ENCODE peak calls at places on chromosomes 5 and 9, in nine cellular contexts. One of them, this sample, is unnamed.

GRCh38 chr5:139371482-139372435 is 11.3 kb downstream of the SLC23A1 start:
- DNase-seq in heart right ventricle: no peak
- DNase-seq in CD4-positive, alpha-beta T cell: no peak
- DNase-seq in adrenal gland: peak
- DNase-seq in uterus: no peak
- DNase-seq in mucosa of descending colon: no peak
- DNase-seq in HL-60: no peak
- DNase-seq in HFFc6: no peak
- DNase-seq in fibroblast of lung: no peak
- DNase-seq in this sample: no peak

GRCh38 chr9:111743275-111743674 is 51.5 kb downstream of the SHOC1 start:
- DNase-seq in heart right ventricle: no peak
- DNase-seq in CD4-positive, alpha-beta T cell: no peak
- DNase-seq in adrenal gland: no peak
- DNase-seq in uterus: no peak
- DNase-seq in mucosa of descending colon: no peak
- DNase-seq in HL-60: no peak
- DNase-seq in HFFc6: peak
- DNase-seq in fibroblast of lung: peak
- DNase-seq in this sample: peak

GRCh38 chr9:129414377-129415021 is 206.4 kb downstream of the C9orf50 start:
- DNase-seq in heart right ventricle: peak
- DNase-seq in CD4-positive, alpha-beta T cell: peak
- DNase-seq in adrenal gland: no peak
- DNase-seq in uterus: peak
- DNase-seq in mucosa of descending colon: peak
- DNase-seq in HL-60: peak
- DNase-seq in HFFc6: peak
- DNase-seq in fibroblast of lung: peak
- DNase-seq in this sample: peak

GRCh38 chr5:136089804-136090203 is 42.8 kb upstream of the SMAD5 start:
- DNase-seq in heart right ventricle: no peak
- DNase-seq in CD4-positive, alpha-beta T cell: no peak
- DNase-seq in adrenal gland: peak
- DNase-seq in uterus: peak
- DNase-seq in mucosa of descending colon: no peak
- DNase-seq in HL-60: no peak
- DNase-seq in HFFc6: no peak
- DNase-seq in fibroblast of lung: no peak
- DNase-seq in this sample: no peak

GRCh38 chr5:123538670-123539459 is 26.9 kb downstream of the CSNK1G3 start:
- DNase-seq in heart right ventricle: no peak
- DNase-seq in CD4-positive, alpha-beta T cell: no peak
- DNase-seq in adrenal gland: no peak
- DNase-seq in uterus: no peak
- DNase-seq in mucosa of descending colon: no peak
- DNase-seq in HL-60: no peak
- DNase-seq in HFFc6: no peak
- DNase-seq in fibroblast of lung: no peak
- DNase-seq in this sample: peak

GRCh38 chr5:27511061-27511460 is 472.7 kb upstream of the CDH9 start:
- DNase-seq in heart right ventricle: no peak
- DNase-seq in CD4-positive, alpha-beta T cell: no peak
- DNase-seq in adrenal gland: no peak
- DNase-seq in uterus: no peak
- DNase-seq in mucosa of descending colon: no peak
- DNase-seq in HL-60: no peak
- DNase-seq in HFFc6: no peak
- DNase-seq in fibroblast of lung: no peak
- DNase-seq in this sample: no peak

GRCh38 chr9:116152941-116153764 is 438 bp upstream of the PAPPA start:
- DNase-seq in heart right ventricle: no peak
- DNase-seq in CD4-positive, alpha-beta T cell: no peak
- DNase-seq in adrenal gland: peak
- DNase-seq in uterus: peak
- DNase-seq in mucosa of descending colon: no peak
- DNase-seq in HL-60: no peak
- DNase-seq in HFFc6: peak
- DNase-seq in fibroblast of lung: peak
- DNase-seq in this sample: peak

GRCh38 chr5:76701298-76701697 is 14.6 kb upstream of the F2R start:
- DNase-seq in heart right ventricle: no peak
- DNase-seq in CD4-positive, alpha-beta T cell: no peak
- DNase-seq in adrenal gland: peak
- DNase-seq in uterus: no peak
- DNase-seq in mucosa of descending colon: no peak
- DNase-seq in HL-60: no peak
- DNase-seq in HFFc6: peak
- DNase-seq in fibroblast of lung: peak
- DNase-seq in this sample: peak

GRCh38 chr9:89116064-89116817 is 62.4 kb downstream of the SHC3 start:
- DNase-seq in heart right ventricle: no peak
- DNase-seq in CD4-positive, alpha-beta T cell: no peak
- DNase-seq in adrenal gland: no peak
- DNase-seq in uterus: no peak
- DNase-seq in mucosa of descending colon: no peak
- DNase-seq in HL-60: no peak
- DNase-seq in HFFc6: peak
- DNase-seq in fibroblast of lung: peak
- DNase-seq in this sample: peak

GRCh38 chr5:617896-618295 is 5.8 kb downstream of the CEP72 start:
- DNase-seq in heart right ventricle: no peak
- DNase-seq in CD4-positive, alpha-beta T cell: no peak
- DNase-seq in adrenal gland: no peak
- DNase-seq in uterus: no peak
- DNase-seq in mucosa of descending colon: peak
- DNase-seq in HL-60: no peak
- DNase-seq in HFFc6: no peak
- DNase-seq in fibroblast of lung: no peak
- DNase-seq in this sample: no peak

GRCh38 chr9:113261917-113262671 is 13.3 kb downstream of the CDC26 start:
- DNase-seq in heart right ventricle: no peak
- DNase-seq in CD4-positive, alpha-beta T cell: no peak
- DNase-seq in adrenal gland: no peak
- DNase-seq in uterus: no peak
- DNase-seq in mucosa of descending colon: no peak
- DNase-seq in HL-60: no peak
- DNase-seq in HFFc6: peak
- DNase-seq in fibroblast of lung: no peak
- DNase-seq in this sample: no peak

GRCh38 chr5:132429451-132430440 is 60.2 kb downstream of the SLC22A5 start:
- DNase-seq in heart right ventricle: no peak
- DNase-seq in CD4-positive, alpha-beta T cell: no peak
- DNase-seq in adrenal gland: peak
- DNase-seq in uterus: no peak
- DNase-seq in mucosa of descending colon: no peak
- DNase-seq in HL-60: no peak
- DNase-seq in HFFc6: no peak
- DNase-seq in fibroblast of lung: no peak
- DNase-seq in this sample: no peak

GRCh38 chr9:136311433-136312375 is 7.8 kb upstream of the CCDC187 start:
- DNase-seq in heart right ventricle: peak
- DNase-seq in CD4-positive, alpha-beta T cell: no peak
- DNase-seq in adrenal gland: no peak
- DNase-seq in uterus: no peak
- DNase-seq in mucosa of descending colon: peak
- DNase-seq in HL-60: peak
- DNase-seq in HFFc6: no peak
- DNase-seq in fibroblast of lung: no peak
- DNase-seq in this sample: no peak

GRCh38 chr9:38681747-38682227 is 38.1 kb downstream of the FAM240B start:
- DNase-seq in heart right ventricle: no peak
- DNase-seq in CD4-positive, alpha-beta T cell: no peak
- DNase-seq in adrenal gland: no peak
- DNase-seq in uterus: no peak
- DNase-seq in mucosa of descending colon: no peak
- DNase-seq in HL-60: no peak
- DNase-seq in HFFc6: peak
- DNase-seq in fibroblast of lung: peak
- DNase-seq in this sample: peak

GRCh38 chr9:136119259-136120118 is 814 bp upstream of the TMEM250 start:
- DNase-seq in heart right ventricle: no peak
- DNase-seq in CD4-positive, alpha-beta T cell: no peak
- DNase-seq in adrenal gland: peak
- DNase-seq in uterus: no peak
- DNase-seq in mucosa of descending colon: peak
- DNase-seq in HL-60: no peak
- DNase-seq in HFFc6: peak
- DNase-seq in fibroblast of lung: no peak
- DNase-seq in this sample: no peak

GRCh38 chr5:14036514-14036913 is 92.0 kb upstream of the DNAH5 start:
- DNase-seq in heart right ventricle: no peak
- DNase-seq in CD4-positive, alpha-beta T cell: no peak
- DNase-seq in adrenal gland: no peak
- DNase-seq in uterus: no peak
- DNase-seq in mucosa of descending colon: no peak
- DNase-seq in HL-60: no peak
- DNase-seq in HFFc6: peak
- DNase-seq in fibroblast of lung: peak
- DNase-seq in this sample: peak

GRCh38 chr9:5773324-5773999 is 59.5 kb downstream of the ERMP1 start:
- DNase-seq in heart right ventricle: no peak
- DNase-seq in CD4-positive, alpha-beta T cell: no peak
- DNase-seq in adrenal gland: no peak
- DNase-seq in uterus: no peak
- DNase-seq in mucosa of descending colon: no peak
- DNase-seq in HL-60: no peak
- DNase-seq in HFFc6: no peak
- DNase-seq in fibroblast of lung: no peak
- DNase-seq in this sample: no peak
- TF ChIP-seq CTCF in heart right ventricle: no peak
- TF ChIP-seq CTCF in CD4-positive, alpha-beta T cell: no peak
- TF ChIP-seq CTCF in adrenal gland: no peak
- TF ChIP-seq CTCF in uterus: no peak
- TF ChIP-seq CTCF in mucosa of descending colon: no peak
- TF ChIP-seq CTCF in HL-60: no peak
- TF ChIP-seq CTCF in HFFc6: peak
- TF ChIP-seq CTCF in fibroblast of lung: no peak
- TF ChIP-seq CTCF in this sample: peak

GRCh38 chr5:147633173-147633572 is 123.3 kb upstream of the DPYSL3 start:
- DNase-seq in heart right ventricle: no peak
- DNase-seq in CD4-positive, alpha-beta T cell: no peak
- DNase-seq in adrenal gland: no peak
- DNase-seq in uterus: no peak
- DNase-seq in mucosa of descending colon: no peak
- DNase-seq in HL-60: no peak
- DNase-seq in HFFc6: no peak
- DNase-seq in fibroblast of lung: no peak
- DNase-seq in this sample: no peak

GRCh38 chr5:147631428-147631985 is 121.6 kb upstream of the DPYSL3 start:
- DNase-seq in heart right ventricle: no peak
- DNase-seq in CD4-positive, alpha-beta T cell: no peak
- DNase-seq in adrenal gland: no peak
- DNase-seq in uterus: no peak
- DNase-seq in mucosa of descending colon: no peak
- DNase-seq in HL-60: no peak
- DNase-seq in HFFc6: no peak
- DNase-seq in fibroblast of lung: no peak
- DNase-seq in this sample: no peak

GRCh38 chr5:147636585-147636984 is 126.7 kb upstream of the DPYSL3 start:
- DNase-seq in heart right ventricle: no peak
- DNase-seq in CD4-positive, alpha-beta T cell: no peak
- DNase-seq in adrenal gland: no peak
- DNase-seq in uterus: no peak
- DNase-seq in mucosa of descending colon: no peak
- DNase-seq in HL-60: no peak
- DNase-seq in HFFc6: no peak
- DNase-seq in fibroblast of lung: no peak
- DNase-seq in this sample: no peak

GRCh38 chr5:147639303-147639702 is 129.4 kb upstream of the DPYSL3 start:
- DNase-seq in heart right ventricle: no peak
- DNase-seq in CD4-positive, alpha-beta T cell: no peak
- DNase-seq in adrenal gland: no peak
- DNase-seq in uterus: no peak
- DNase-seq in mucosa of descending colon: no peak
- DNase-seq in HL-60: no peak
- DNase-seq in HFFc6: no peak
- DNase-seq in fibroblast of lung: no peak
- DNase-seq in this sample: no peak

GRCh38 chr5:147635882-147636531 is 126.1 kb upstream of the DPYSL3 start:
- DNase-seq in heart right ventricle: no peak
- DNase-seq in CD4-positive, alpha-beta T cell: no peak
- DNase-seq in adrenal gland: no peak
- DNase-seq in uterus: no peak
- DNase-seq in mucosa of descending colon: no peak
- DNase-seq in HL-60: no peak
- DNase-seq in HFFc6: no peak
- DNase-seq in fibroblast of lung: no peak
- DNase-seq in this sample: no peak
- TF ChIP-seq CTCF in heart right ventricle: no peak
- TF ChIP-seq CTCF in CD4-positive, alpha-beta T cell: no peak
- TF ChIP-seq CTCF in adrenal gland: no peak
- TF ChIP-seq CTCF in uterus: no peak
- TF ChIP-seq CTCF in mucosa of descending colon: no peak
- TF ChIP-seq CTCF in HL-60: no peak
- TF ChIP-seq CTCF in HFFc6: no peak
- TF ChIP-seq CTCF in fibroblast of lung: no peak
- TF ChIP-seq CTCF in this sample: no peak

GRCh38 chr5:4233671-4234070 is 638.0 kb downstream of the IRX1 start:
- DNase-seq in heart right ventricle: no peak
- DNase-seq in CD4-positive, alpha-beta T cell: no peak
- DNase-seq in adrenal gland: no peak
- DNase-seq in uterus: no peak
- DNase-seq in mucosa of descending colon: no peak
- DNase-seq in HL-60: no peak
- DNase-seq in HFFc6: no peak
- DNase-seq in fibroblast of lung: no peak
- DNase-seq in this sample: no peak
- TF ChIP-seq CTCF in heart right ventricle: peak
- TF ChIP-seq CTCF in CD4-positive, alpha-beta T cell: no peak
- TF ChIP-seq CTCF in adrenal gland: no peak
- TF ChIP-seq CTCF in uterus: no peak
- TF ChIP-seq CTCF in mucosa of descending colon: no peak
- TF ChIP-seq CTCF in HL-60: no peak
- TF ChIP-seq CTCF in HFFc6: no peak
- TF ChIP-seq CTCF in fibroblast of lung: no peak
- TF ChIP-seq CTCF in this sample: no peak

DNA sequence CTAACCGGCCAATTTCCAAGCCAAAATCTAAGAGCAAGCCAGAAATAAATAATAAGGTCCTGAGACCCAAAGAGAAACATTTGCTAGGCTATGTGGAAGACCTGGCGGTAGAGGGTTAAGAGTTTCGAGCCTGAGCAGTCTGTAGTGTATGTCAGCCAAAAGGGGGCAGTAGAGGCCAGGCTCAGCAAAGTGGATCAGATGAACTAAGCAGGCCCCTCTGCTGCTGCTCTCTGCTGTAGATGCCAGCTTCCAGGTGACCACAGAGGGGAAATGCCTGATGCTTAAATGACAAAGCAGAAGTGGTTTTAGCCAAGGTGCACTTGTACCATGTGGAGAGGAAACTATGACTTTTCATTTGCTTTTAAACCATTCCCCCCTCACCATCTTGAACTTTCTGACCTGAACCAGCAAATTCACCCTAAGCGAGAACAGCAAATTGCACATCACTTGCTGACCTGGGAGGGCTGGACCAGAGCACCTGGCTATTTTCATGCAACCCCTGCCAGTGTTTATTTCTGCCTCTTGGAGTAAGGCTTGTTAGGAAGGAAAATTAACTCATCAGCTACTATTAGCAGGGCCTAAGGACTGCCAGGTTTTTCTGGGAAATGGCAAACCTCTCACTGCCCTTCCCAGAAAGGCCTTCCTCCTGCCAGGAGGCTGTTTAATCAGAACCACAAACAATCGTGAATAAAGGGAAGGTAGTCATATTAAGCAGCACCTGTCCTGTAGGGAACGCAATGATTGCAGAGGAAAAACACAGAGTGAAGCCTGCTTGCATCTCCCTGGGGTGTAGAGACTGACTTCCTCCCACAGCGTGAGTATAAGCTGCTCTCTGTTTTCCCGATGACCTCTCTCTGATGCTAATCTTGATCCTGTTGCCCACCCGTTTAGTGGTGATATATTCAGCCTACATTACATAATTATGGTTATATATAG is 818.2 kb downstream of the TLR4 start:
- DNase-seq in heart right ventricle: peak
- DNase-seq in CD4-positive, alpha-beta T cell: no peak
- DNase-seq in adrenal gland: peak
- DNase-seq in uterus: no peak
- DNase-seq in mucosa of descending colon: no peak
- DNase-seq in HL-60: peak
- DNase-seq in HFFc6: peak
- DNase-seq in fibroblast of lung: peak
- DNase-seq in this sample: peak
- TF ChIP-seq CTCF in heart right ventricle: peak
- TF ChIP-seq CTCF in CD4-positive, alpha-beta T cell: no peak
- TF ChIP-seq CTCF in adrenal gland: peak
- TF ChIP-seq CTCF in uterus: no peak
- TF ChIP-seq CTCF in mucosa of descending colon: peak
- TF ChIP-seq CTCF in HL-60: peak
- TF ChIP-seq CTCF in HFFc6: peak
- TF ChIP-seq CTCF in fibroblast of lung: peak
- TF ChIP-seq CTCF in this sample: peak

This sample was measured in brain microvascular endothelial cell.